ENCODE peak calls at places on chromosomes 6 and 20, in seven cellular contexts. Y is HCT116, J is K562, L is HepG2, D is H1, E is SK-N-SH, T is GM12878. V is an unnamed sample.

GRCh38 chr6:50062051-50062450 is 12.3 kb upstream of the DEFB112 start:
- DNase-seq in L (peak), Y (peak), E (peak), T (no peak), J (peak), D (no peak), V (no peak)

GRCh38 chr6:16711551-16712249 is 49.6 kb downstream of the ATXN1 start:
- DNase-seq in D (no peak), Y (peak), T (no peak), L (peak), E (no peak), J (no peak), V (no peak)

GRCh38 chr20:35991142-35991771 is 22.9 kb downstream of the CNBD2 start:
- DNase-seq in E (peak), J (peak), L (peak), T (no peak), D (no peak), Y (peak), V (peak)

GRCh38 chr6:159110013-159110412 is 59.2 kb upstream of the FNDC1 start:
- DNase-seq in J (peak), E (peak), Y (peak), D (no peak), L (peak), T (no peak), V (peak)

GRCh38 chr20:49858076-49858565 is 45.5 kb downstream of the SLC9A8 start:
- DNase-seq in E (no peak), L (no peak), D (no peak), T (no peak), J (no peak), Y (no peak), V (no peak)

GRCh38 chr20:31820228-31820627 is 1.1 kb downstream of the MYLK2 start:
- DNase-seq in T (no peak), L (no peak), Y (no peak), J (no peak), D (no peak), E (no peak), V (no peak)

GRCh38 chr6:104711371-104711770 is 148.3 kb downstream of the HACE1 start:
- DNase-seq in T (no peak), E (no peak), J (no peak), L (peak), Y (no peak), D (no peak), V (no peak)

GRCh38 chr6:117496383-117496990 is 14.0 kb downstream of the DCBLD1 start:
- DNase-seq in E (no peak), J (no peak), D (no peak), Y (no peak), L (no peak), T (no peak), V (no peak)

GRCh38 chr20:31542201-31542842 is 28.1 kb downstream of the HM13 start:
- DNase-seq in T (no peak), J (no peak), Y (no peak), D (no peak), E (no peak), L (no peak), V (no peak)

GRCh38 chr20:58547527-58548475 is 32.6 kb upstream of the APCDD1L start:
- DNase-seq in D (no peak), E (no peak), L (no peak), Y (no peak), J (no peak), T (no peak), V (no peak)

GRCh38 chr6:15299430-15300131 is 53.7 kb downstream of the JARID2 start:
- DNase-seq in T (peak), J (peak), E (no peak), D (no peak), L (peak), Y (no peak), V (no peak)

GRCh38 chr6:18405477-18406293 is 18.5 kb downstream of the RNF144B start:
- DNase-seq in D (no peak), T (no peak), Y (no peak), J (no peak), L (no peak), E (no peak), V (peak)

GRCh38 chr6:148799647-148800046 is 52.8 kb downstream of the UST start:
- DNase-seq in T (no peak), L (no peak), Y (no peak), E (no peak), J (no peak), D (no peak), V (no peak)

GRCh38 chr6:148780918-148781436 is 34.1 kb downstream of the UST start:
- DNase-seq in T (peak), Y (no peak), J (no peak), L (no peak), E (no peak), D (no peak), V (no peak)

GRCh38 chr20:38313676-38314075 is 9.7 kb downstream of the BPI start:
- DNase-seq in T (no peak), L (no peak), J (no peak), Y (no peak), D (no peak), E (no peak), V (no peak)

GRCh38 chr20:36836591-36837329 is 39.2 kb upstream of the TLDC2 start:
- DNase-seq in Y (peak), L (peak), D (peak), J (peak), E (peak), T (no peak), V (no peak)

GRCh38 chr6:42564496-42564890 is 664 bp downstream of the UBR2 start:
- DNase-seq in T (no peak), D (no peak), L (peak), E (no peak), Y (no peak), J (no peak), V (no peak)

GRCh38 chr6:36662827-36663256 is 15.7 kb upstream of the CDKN1A start:
- DNase-seq in L (peak), Y (no peak), T (no peak), J (no peak), E (no peak), D (no peak), V (no peak)

GRCh38 chr20:50276119-50277063 is 85.8 kb downstream of the CEBPB start:
- DNase-seq in T (no peak), L (no peak), E (no peak), D (no peak), J (no peak), Y (no peak), V (no peak)

GRCh38 chr6:164753517-164753916 is 555.9 kb downstream of the C6orf118 start:
- DNase-seq in J (no peak), L (no peak), E (no peak), Y (peak), D (no peak), T (no peak), V (no peak)

GRCh38 chr6:1946583-1946982 is 298.8 kb downstream of the GMDS start:
- DNase-seq in J (no peak), Y (no peak), D (no peak), E (no peak), T (no peak), L (no peak), V (no peak)

GRCh38 chr6:137768935-137769334 is 98.1 kb upstream of the TNFAIP3 start:
- DNase-seq in Y (no peak), L (no peak), T (no peak), E (no peak), J (no peak), D (no peak), V (no peak)

GRCh38 chr6:83707829-83708545 is 914 bp downstream of the SNAP91 start:
- DNase-seq in Y (no peak), J (no peak), D (peak), L (no peak), T (no peak), E (peak), V (no peak)

GRCh38 chr6:139473239-139473701 is 98.8 kb upstream of the CITED2 start:
- DNase-seq in T (no peak), E (no peak), J (no peak), D (no peak), L (no peak), Y (no peak), V (no peak)

GRCh38 chr6:105492706-105493673 is 90.1 kb upstream of the PREP start:
- DNase-seq in L (no peak), Y (no peak), T (no peak), J (no peak), E (no peak), D (no peak), V (no peak)

GRCh38 chr6:11006060-11006459 is 38.0 kb downstream of the ELOVL2 start:
- DNase-seq in D (no peak), E (no peak), L (peak), Y (no peak), J (no peak), T (no peak), V (no peak)

GRCh38 chr6:7919871-7920270 is 9.3 kb upstream of the TXNDC5 start:
- DNase-seq in L (peak), D (no peak), E (no peak), T (no peak), Y (peak), J (peak), V (no peak)

GRCh38 chr20:46130534-46130933 is 12.4 kb downstream of the CD40 start:
- DNase-seq in J (no peak), D (no peak), Y (no peak), L (no peak), E (no peak), T (peak), V (no peak)

GRCh38 chr6:43468748-43469681 is 8.4 kb upstream of the TJAP1 start:
- DNase-seq in T (no peak), E (no peak), Y (no peak), D (no peak), J (no peak), L (no peak), V (peak)

GRCh38 chr20:1816384-1817381 is 78.5 kb upstream of the SIRPA start:
- DNase-seq in J (no peak), Y (no peak), T (no peak), E (no peak), D (no peak), L (no peak), V (no peak)

GRCh38 chr6:31179896-31180295 is 9.4 kb upstream of the POU5F1 start:
- DNase-seq in E (no peak), L (no peak), D (no peak), T (no peak), J (no peak), Y (no peak), V (no peak)

GRCh38 chr20:49187330-49188100 is 619 bp downstream of the STAU1 start:
- DNase-seq in T (no peak), J (no peak), Y (no peak), E (peak), D (no peak), L (no peak), V (peak)

GRCh38 chr6:129269891-129270290 is 387.0 kb downstream of the LAMA2 start:
- DNase-seq in J (no peak), E (no peak), T (no peak), D (no peak), L (no peak), Y (no peak), V (no peak)

GRCh38 chr6:133978896-133979240 is 25.8 kb downstream of the TBPL1 start:
- DNase-seq in L (no peak), E (no peak), Y (no peak), J (no peak), T (no peak), D (no peak), V (no peak)

GRCh38 chr20:32685541-32686529 is 12.1 kb upstream of the C20orf203 start:
- DNase-seq in L (peak), D (no peak), Y (no peak), E (peak), T (no peak), J (no peak), V (no peak)

GRCh38 chr6:163922562-163922961 is 508.0 kb downstream of the QKI start:
- DNase-seq in D (no peak), T (no peak), E (no peak), J (no peak), L (no peak), Y (no peak), V (no peak)

GRCh38 chr6:167145468-167145867 is 12.3 kb downstream of the GPR31 start:
- DNase-seq in L (no peak), T (no peak), Y (no peak), E (no peak), J (no peak), D (no peak), V (no peak)

GRCh38 chr6:167140589-167141474 is 16.9 kb downstream of the GPR31 start:
- DNase-seq in Y (no peak), D (no peak), T (no peak), J (no peak), L (peak), E (no peak), V (no peak)

GRCh38 chr6:167142433-167142761 is 15.4 kb downstream of the GPR31 start:
- DNase-seq in E (no peak), Y (no peak), J (no peak), T (no peak), D (no peak), L (no peak), V (no peak)

GRCh38 chr6:167141667-167142432 is 15.9 kb downstream of the GPR31 start:
- DNase-seq in Y (peak), D (no peak), T (no peak), L (peak), J (peak), E (peak), V (peak)

DNA sequence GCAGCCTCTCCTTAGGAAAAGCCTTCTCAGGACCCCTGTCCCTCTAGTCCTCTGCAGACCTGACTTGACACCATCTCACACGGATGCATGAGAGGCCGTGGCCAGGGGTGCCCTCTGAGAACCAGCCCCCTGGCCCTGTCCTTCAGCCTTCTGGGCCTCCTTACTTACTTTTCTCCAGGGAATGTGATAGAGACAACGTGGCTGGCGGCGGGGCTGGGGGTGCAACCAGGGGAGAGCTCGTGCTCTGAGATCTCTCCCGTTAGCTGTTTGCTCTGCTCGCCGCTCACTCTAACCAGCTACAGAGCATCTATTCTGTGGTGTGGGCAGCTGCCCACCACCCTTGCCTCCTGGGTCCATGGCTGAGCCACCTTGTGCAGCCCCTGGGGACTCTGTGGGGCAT is 14.7 kb downstream of the GPR31 start:
- DNase-seq in D (no peak), E (no peak), J (no peak), Y (no peak), L (no peak), T (no peak), V (no peak)
- TF ChIP-seq JUND in D (no peak), E (no peak), J (no peak), Y (no peak), L (no peak), T (no peak), V (no peak)

GRCh38 chr20:9926476-9926875 is 87.6 kb upstream of the PAK5 start:
- DNase-seq in D (no peak), L (no peak), J (no peak), Y (no peak), E (peak), T (no peak), V (no peak)

GRCh38 chr20:9927224-9927623 is 88.3 kb upstream of the PAK5 start:
- DNase-seq in Y (no peak), E (no peak), D (no peak), T (no peak), L (no peak), J (no peak), V (no peak)

GRCh38 chr20:9928955-9929354 is 90.1 kb upstream of the PAK5 start:
- DNase-seq in T (no peak), L (no peak), J (no peak), D (no peak), Y (no peak), E (no peak), V (no peak)

GRCh38 chr20:9930142-9930541 is 91.3 kb upstream of the PAK5 start:
- DNase-seq in T (no peak), D (no peak), J (no peak), L (no peak), E (no peak), Y (no peak), V (no peak)

GRCh38 chr20:9928281-9928737 is 89.4 kb upstream of the PAK5 start:
- DNase-seq in J (no peak), T (no peak), E (no peak), D (no peak), Y (no peak), L (no peak), V (no peak)
- TF ChIP-seq JUND in J (no peak), T (no peak), E (no peak), D (no peak), Y (no peak), L (no peak), V (no peak)

DNA sequence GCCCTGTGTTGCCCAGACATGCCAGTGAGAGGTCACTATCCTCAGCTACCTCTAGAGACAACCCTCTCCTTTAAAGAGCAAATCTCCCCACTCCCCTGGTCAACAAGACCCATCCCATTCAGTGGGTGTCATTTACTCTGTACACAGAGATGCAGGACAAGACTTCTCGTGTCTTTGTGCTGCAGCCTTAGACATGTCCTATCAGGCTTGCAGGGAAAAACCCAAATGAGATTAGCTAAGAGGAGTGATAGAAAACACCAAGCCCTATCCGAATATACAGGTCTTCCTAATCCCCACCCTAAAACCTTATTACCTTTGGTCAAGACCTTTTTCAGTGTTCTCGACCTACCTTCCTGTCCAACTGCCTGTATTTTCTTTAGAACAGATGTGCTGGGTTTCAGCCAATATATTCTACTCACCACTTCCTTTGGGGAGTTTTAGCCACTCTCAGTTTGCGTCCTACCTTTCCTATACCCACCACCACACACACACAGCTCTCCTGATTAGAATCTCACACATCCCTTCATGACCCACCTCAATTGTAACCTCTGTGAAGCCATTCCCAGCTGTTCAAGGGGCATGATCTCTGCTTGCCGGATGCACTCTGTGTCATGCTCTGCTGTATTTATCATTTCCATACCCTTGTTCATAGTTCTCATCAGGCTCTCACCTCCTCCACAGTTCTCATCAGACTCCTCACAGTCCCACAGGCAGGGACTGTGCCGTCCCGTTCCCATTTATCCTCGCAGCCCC is 39.7 kb downstream of the TRAM2 start:
- DNase-seq in D (no peak), J (no peak), E (no peak), L (no peak), Y (no peak), T (peak), V (no peak)
- TF ChIP-seq JUND in D (no peak), J (no peak), E (no peak), L (no peak), Y (no peak), T (no peak), V (no peak)

GRCh38 chr6:113481441-113481840 is 375.7 kb upstream of the MARCKS start:
- DNase-seq in T (no peak), J (no peak), L (no peak), D (no peak), E (no peak), Y (no peak), V (no peak)
- TF ChIP-seq JUND in T (no peak), J (no peak), L (no peak), D (no peak), E (no peak), Y (no peak), V (no peak)